ENCODE peak calls at places on chromosomes 4 and X, in seven cellular contexts. One of them, this sample, is unnamed.
A peak's percentile ranks its signal among the peaks of the same experiment; 100 is the strongest.

GRCh38 chrX:16160729-16161128 is 6.6 kb upstream of the MAGEB17 start:
- DNase-seq in astrocyte of the spinal cord: peak; percentile 81
- DNase-seq in iPS-NIHi11: no peak
- DNase-seq in putamen: no peak
- DNase-seq in sigmoid colon: no peak
- DNase-seq in caudate nucleus: no peak
- DNase-seq in T47D: no peak
- DNase-seq in this sample: no peak

GRCh38 chrX:9134341-9134740 is 100.4 kb upstream of the FAM9B start:
- DNase-seq in astrocyte of the spinal cord: no peak
- DNase-seq in iPS-NIHi11: no peak
- DNase-seq in putamen: no peak
- DNase-seq in sigmoid colon: no peak
- DNase-seq in caudate nucleus: no peak
- DNase-seq in T47D: no peak
- DNase-seq in this sample: no peak

GRCh38 chr4:183444953-183445543 is 612 bp downstream of the CDKN2AIP start:
- DNase-seq in astrocyte of the spinal cord: no peak
- DNase-seq in iPS-NIHi11: peak; percentile 67
- DNase-seq in putamen: peak; percentile 24
- DNase-seq in sigmoid colon: peak; percentile 74
- DNase-seq in caudate nucleus: peak; percentile 41
- DNase-seq in T47D: peak; percentile 27
- DNase-seq in this sample: peak; percentile 69

GRCh38 chr4:48175806-48176205 is 41.8 kb upstream of the TXK start:
- DNase-seq in astrocyte of the spinal cord: no peak
- DNase-seq in iPS-NIHi11: no peak
- DNase-seq in putamen: no peak
- DNase-seq in sigmoid colon: no peak
- DNase-seq in caudate nucleus: no peak
- DNase-seq in T47D: no peak
- DNase-seq in this sample: no peak

GRCh38 chrX:54807524-54808108 is at the start of gene MAGED2:
- DNase-seq in astrocyte of the spinal cord: peak; percentile 47
- DNase-seq in iPS-NIHi11: peak; percentile 23
- DNase-seq in putamen: peak; percentile 41
- DNase-seq in sigmoid colon: no peak
- DNase-seq in caudate nucleus: no peak
- DNase-seq in T47D: peak; percentile 60
- DNase-seq in this sample: peak; percentile 69

GRCh38 chr4:17846256-17846655 is 35.5 kb downstream of the NCAPG start:
- DNase-seq in astrocyte of the spinal cord: peak; percentile 20
- DNase-seq in iPS-NIHi11: no peak
- DNase-seq in putamen: no peak
- DNase-seq in sigmoid colon: no peak
- DNase-seq in caudate nucleus: no peak
- DNase-seq in T47D: peak; percentile 19
- DNase-seq in this sample: no peak

GRCh38 chrX:103254171-103254824 is 657 bp downstream of the TCEAL8 start:
- DNase-seq in astrocyte of the spinal cord: peak; percentile 40
- DNase-seq in iPS-NIHi11: peak; percentile 70
- DNase-seq in putamen: peak; percentile 48
- DNase-seq in sigmoid colon: peak; percentile 74
- DNase-seq in caudate nucleus: no peak
- DNase-seq in T47D: peak; percentile 49
- DNase-seq in this sample: peak; percentile 71

GRCh38 chr4:2256156-2256731 is 5.7 kb downstream of the MXD4 start:
- DNase-seq in astrocyte of the spinal cord: no peak
- DNase-seq in iPS-NIHi11: peak; percentile 3
- DNase-seq in putamen: no peak
- DNase-seq in sigmoid colon: peak; percentile 79
- DNase-seq in caudate nucleus: no peak
- DNase-seq in T47D: no peak
- DNase-seq in this sample: peak; percentile 74

GRCh38 chrX:118178450-118178849 is 61.8 kb upstream of the KLHL13 start:
- DNase-seq in astrocyte of the spinal cord: no peak
- DNase-seq in iPS-NIHi11: no peak
- DNase-seq in putamen: no peak
- DNase-seq in sigmoid colon: no peak
- DNase-seq in caudate nucleus: no peak
- DNase-seq in T47D: no peak
- DNase-seq in this sample: no peak

GRCh38 chr4:27360651-27361347 is 500.2 kb downstream of the STIM2 start:
- DNase-seq in astrocyte of the spinal cord: peak; percentile 91
- DNase-seq in iPS-NIHi11: no peak
- DNase-seq in putamen: no peak
- DNase-seq in sigmoid colon: peak; percentile 65
- DNase-seq in caudate nucleus: no peak
- DNase-seq in T47D: no peak
- DNase-seq in this sample: no peak

GRCh38 chr4:182385897-182386296 is 142.7 kb downstream of the TENM3 start:
- DNase-seq in astrocyte of the spinal cord: no peak
- DNase-seq in iPS-NIHi11: no peak
- DNase-seq in putamen: no peak
- DNase-seq in sigmoid colon: no peak
- DNase-seq in caudate nucleus: no peak
- DNase-seq in T47D: no peak
- DNase-seq in this sample: no peak